ENCODE peak calls at places on chromosomes 4 and X, in eight cellular contexts. Y is ovary, T is A549, R is upper lobe of left lung, S is tibial nerve, K is K562, Z is sigmoid colon, L is transverse colon. N is an unnamed sample.

GRCh38 chr4:53763813-53764597 is 172.7 kb upstream of the LNX1 start:
- DNase-seq in R (peak), Z (no peak), L (no peak), S (no peak), T (no peak), K (no peak), Y (no peak), N (no peak)

GRCh38 chrX:22278375-22278774 is 5.7 kb downstream of the CBLL2 start:
- DNase-seq in R (no peak), Z (no peak), K (no peak), T (peak), S (no peak), L (no peak), Y (no peak), N (no peak)

GRCh38 chrX:39067866-39068265 is 266.6 kb downstream of the MID1IP1 start:
- DNase-seq in R (no peak), L (no peak), S (no peak), K (no peak), T (no peak), Z (no peak), Y (no peak), N (no peak)

GRCh38 chrX:104833401-104833800 is 267.4 kb downstream of the IL1RAPL2 start:
- DNase-seq in Z (no peak), K (no peak), Y (no peak), R (no peak), T (no peak), S (peak), L (no peak), N (no peak)

GRCh38 chr4:8594097-8595038 is 1.8 kb downstream of the CPZ start:
- DNase-seq in R (peak), T (peak), K (peak), L (peak), S (peak), Y (peak), Z (no peak), N (peak)

GRCh38 chr4:139530833-139531427 is 25.1 kb downstream of the SETD7 start:
- DNase-seq in R (no peak), L (peak), Y (peak), T (peak), S (peak), K (peak), Z (no peak), N (peak)

GRCh38 chr4:89765966-89766365 is 71.0 kb downstream of the SNCA start:
- DNase-seq in Z (no peak), T (no peak), Y (peak), K (no peak), S (peak), R (no peak), L (no peak), N (no peak)

GRCh38 chr4:20185103-20185502 is 66.6 kb upstream of the SLIT2 start:
- DNase-seq in Z (no peak), K (no peak), R (no peak), Y (no peak), T (no peak), S (no peak), L (no peak), N (no peak)

GRCh38 chr4:34181891-34182290 is 2062.4 kb downstream of the ARAP2 start:
- DNase-seq in S (no peak), K (no peak), Z (no peak), Y (no peak), L (no peak), T (peak), R (no peak), N (no peak)

GRCh38 chr4:1247811-1248261 is 1.1 kb downstream of the CTBP1 start:
- DNase-seq in K (peak), L (no peak), S (no peak), R (no peak), T (no peak), Y (no peak), Z (peak), N (no peak)

GRCh38 chr4:174539571-174539970 is 17.3 kb upstream of the HPGD start:
- DNase-seq in L (no peak), S (no peak), T (no peak), Z (no peak), K (no peak), Y (no peak), R (no peak), N (no peak)

GRCh38 chr4:33381806-33382205 is 2661.6 kb downstream of the PCDH7 start:
- DNase-seq in Z (no peak), Y (no peak), S (no peak), L (no peak), T (no peak), R (no peak), K (no peak), N (no peak)

GRCh38 chr4:40502936-40503335 is 126.7 kb downstream of the RBM47 start:
- DNase-seq in R (no peak), L (no peak), T (no peak), Y (no peak), S (no peak), Z (no peak), K (no peak), N (no peak)

GRCh38 chrX:63330681-63331080 is 20.5 kb downstream of the SPIN4 start:
- DNase-seq in S (no peak), R (peak), L (no peak), Y (no peak), T (peak), Z (no peak), K (no peak), N (no peak)

GRCh38 chr4:138181288-138181687 is 60.9 kb downstream of the SLC7A11 start:
- DNase-seq in T (no peak), Y (no peak), K (no peak), S (peak), Z (no peak), R (no peak), L (no peak), N (no peak)

GRCh38 chr4:766152-766515 is 59.8 kb downstream of the CPLX1 start:
- DNase-seq in L (no peak), Z (no peak), S (no peak), K (no peak), Y (no peak), R (no peak), T (peak), N (no peak)

GRCh38 chr4:6889101-6889735 is 20.4 kb upstream of the TBC1D14 start:
- DNase-seq in S (no peak), K (no peak), L (no peak), Y (peak), R (peak), T (no peak), Z (peak), N (peak)

GRCh38 chr4:95085118-95085833 is 327.5 kb downstream of the BMPR1B start:
- DNase-seq in K (no peak), L (no peak), Y (no peak), T (peak), R (no peak), Z (no peak), S (no peak), N (no peak)

GRCh38 chr4:123659759-123660158 is 263.2 kb downstream of the SPRY1 start:
- DNase-seq in S (no peak), L (no peak), Z (no peak), Y (no peak), K (no peak), R (no peak), T (peak), N (no peak)

GRCh38 chrX:94831364-94831763 is 1157.4 kb downstream of the FAM133A start:
- DNase-seq in Z (no peak), L (no peak), S (no peak), R (no peak), T (peak), K (no peak), Y (no peak), N (no peak)

GRCh38 chr4:84698962-84699671 is 116.2 kb downstream of the CDS1 start:
- DNase-seq in L (no peak), Y (no peak), S (no peak), K (no peak), Z (no peak), R (no peak), T (no peak), N (no peak)

GRCh38 chrX:35122756-35123155 is 180.2 kb downstream of the FAM47B start:
- DNase-seq in Z (no peak), Y (no peak), T (no peak), K (no peak), S (no peak), L (no peak), R (no peak), N (no peak)

GRCh38 chr4:179695175-179695574 is 2252.9 kb upstream of the AGA start:
- DNase-seq in S (no peak), Y (no peak), Z (no peak), T (no peak), L (no peak), K (no peak), R (no peak), N (no peak)

GRCh38 chr4:151169223-151169622 is 69.8 kb downstream of the RPS3A start:
- DNase-seq in R (no peak), T (no peak), Y (peak), Z (peak), S (peak), L (peak), K (no peak), N (peak)

GRCh38 chr4:156255608-156256007 is 301.9 kb upstream of the CTSO start:
- DNase-seq in R (no peak), T (no peak), K (no peak), L (no peak), Z (no peak), S (no peak), Y (no peak), N (no peak)

GRCh38 chrX:150774798-150775568 is 81.8 kb downstream of the MTMR1 start:
- DNase-seq in R (no peak), S (no peak), Y (no peak), L (no peak), Z (no peak), T (no peak), K (no peak), N (no peak)

GRCh38 chr4:141686146-141686775 is 49.9 kb downstream of the IL15 start:
- DNase-seq in R (no peak), S (no peak), Y (no peak), K (no peak), Z (no peak), L (no peak), T (peak), N (no peak)

GRCh38 chrX:68833855-68834331 is 5.1 kb downstream of the EFNB1 start:
- DNase-seq in K (no peak), T (no peak), S (no peak), Z (peak), Y (peak), R (no peak), L (peak), N (no peak)

GRCh38 chr4:38242822-38243384 is 282.7 kb downstream of the PTTG2 start:
- DNase-seq in Y (no peak), L (no peak), Z (no peak), R (no peak), S (no peak), T (no peak), K (peak), N (no peak)

GRCh38 chrX:23815376-23815775 is 32.4 kb downstream of the SAT1 start:
- DNase-seq in Y (no peak), S (no peak), L (no peak), Z (no peak), R (no peak), K (no peak), T (no peak), N (no peak)

GRCh38 chr4:74660866-74661265 is 133.5 kb downstream of the BTC start:
- DNase-seq in R (no peak), S (no peak), Y (no peak), K (no peak), T (no peak), L (no peak), Z (no peak), N (no peak)

GRCh38 chrX:49977319-49978090 is 55.1 kb downstream of the CLCN5 start:
- DNase-seq in Z (no peak), Y (no peak), K (no peak), S (no peak), R (peak), L (no peak), T (no peak), N (no peak)

GRCh38 chr4:170391066-170391754 is 301.5 kb upstream of the AADAT start:
- DNase-seq in Y (no peak), L (no peak), R (no peak), Z (no peak), T (no peak), K (no peak), S (no peak), N (no peak)

GRCh38 chr4:83114576-83114975 is at the start of gene PLAC8:
- DNase-seq in T (no peak), Y (no peak), Z (no peak), S (no peak), K (no peak), L (peak), R (no peak), N (peak)

GRCh38 chrX:123961268-123962005 is at the start of gene STAG2:
- DNase-seq in L (peak), S (peak), K (peak), Z (peak), R (peak), T (peak), Y (peak), N (peak)
- TF ChIP-seq POLR2A in L (peak), S (no peak), K (peak), Z (peak), R (no peak), T (no peak), Y (peak), N (no peak)

GRCh38 chrX:56763556-56764152 is 34.6 kb downstream of the NBDY start:
- DNase-seq in R (no peak), Y (peak), L (peak), K (no peak), S (no peak), T (no peak), Z (peak), N (peak)
- H3K4me3 ChIP-seq in R (no peak), Y (peak), L (no peak), K (no peak), S (peak), T (no peak), Z (no peak), N (no peak)

GRCh38 chr4:2931765-2932560 is 31.2 kb downstream of the NOP14 start:
- DNase-seq in T (no peak), Y (peak), S (no peak), R (peak), K (no peak), L (peak), Z (peak), N (peak)
- TF ChIP-seq EP300 in T (no peak), Y (no peak), S (peak), R (no peak), K (no peak), L (no peak), Z (no peak), N (no peak)

DNA sequence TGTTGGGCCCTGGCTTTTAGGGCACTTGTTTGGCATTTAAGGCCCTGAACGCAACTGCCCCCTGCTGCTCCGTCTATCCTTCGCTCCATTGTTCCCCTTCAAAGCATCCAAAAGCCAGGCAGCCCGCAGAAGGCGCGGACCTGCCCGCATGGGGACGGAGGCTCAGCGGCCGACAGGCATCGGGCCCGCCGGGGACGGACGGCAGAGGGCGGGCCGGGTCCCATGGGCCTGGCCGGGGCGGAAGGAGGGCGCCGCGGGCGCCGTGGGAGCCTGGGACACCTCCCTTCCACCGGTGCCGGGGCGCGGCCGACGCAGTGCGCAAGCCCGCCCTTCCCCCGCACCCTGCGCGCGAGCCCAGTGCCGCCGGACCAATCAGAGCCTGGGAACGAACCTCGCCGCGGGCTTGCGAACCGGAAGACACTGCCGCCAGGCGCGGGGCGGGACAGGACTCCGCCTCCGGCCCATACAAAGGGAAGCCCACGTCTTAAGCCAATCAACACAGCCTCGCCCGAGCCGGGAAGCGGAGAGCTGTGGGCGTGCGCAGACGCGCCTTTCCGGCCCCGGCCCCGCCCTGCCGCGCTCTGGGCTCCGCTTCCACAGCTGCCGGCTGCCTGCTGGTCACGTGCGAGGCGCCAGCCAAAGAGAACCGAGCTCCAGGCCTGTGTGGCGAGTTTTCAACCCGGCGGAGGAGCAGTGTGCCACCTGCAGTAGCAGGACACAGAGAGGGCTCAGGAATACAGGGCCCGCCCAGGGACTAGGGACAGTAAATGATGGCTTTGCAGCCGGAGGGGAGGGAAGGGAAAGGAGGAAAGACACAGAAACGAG is 2.1 kb upstream of the ARHGAP4 start:
- DNase-seq in R (peak), K (peak), L (peak), S (peak), Z (peak), Y (peak), T (peak), N (peak)
- TF ChIP-seq POLR2A in R (no peak), K (peak), L (peak), S (peak), Z (no peak), Y (peak), T (peak), N (no peak)

DNA sequence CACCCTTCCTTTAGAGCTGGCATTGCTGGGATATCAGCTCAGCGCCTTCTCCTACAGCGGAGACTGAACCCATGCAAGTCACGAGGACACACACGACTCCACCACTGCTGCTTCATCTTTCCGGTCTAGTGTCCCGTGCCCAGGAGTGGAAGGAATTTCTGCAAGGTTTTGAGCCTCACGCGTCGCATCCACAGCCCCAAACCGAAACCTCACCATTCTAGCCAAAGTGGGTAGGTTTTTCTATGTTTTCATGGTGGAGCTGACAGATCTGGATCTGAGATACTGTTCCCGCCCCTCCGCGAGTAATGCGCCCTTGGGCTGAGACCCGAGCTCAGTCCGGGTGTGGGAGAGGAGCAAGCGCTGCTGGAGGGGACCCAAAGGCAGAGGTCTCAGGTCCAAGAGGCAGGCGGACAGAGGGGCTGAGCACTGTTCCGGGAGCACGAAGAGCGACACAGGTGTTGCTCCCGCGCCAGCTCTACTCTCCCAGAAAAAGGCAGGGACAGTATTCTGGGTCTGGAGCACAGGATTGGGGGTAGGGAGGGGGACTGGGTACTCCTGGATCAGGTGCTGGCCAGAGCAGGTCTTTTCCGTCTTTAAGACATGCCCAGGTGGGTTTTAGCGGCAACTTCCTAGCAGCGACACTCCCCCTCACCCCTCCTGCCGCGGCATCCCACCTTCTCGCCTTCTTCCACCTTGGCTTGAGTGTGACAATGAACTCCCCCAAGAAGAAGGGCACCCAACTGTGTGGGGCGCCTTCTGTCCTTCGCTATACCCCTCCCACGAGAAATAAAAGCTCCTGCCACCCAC is 1.9 kb downstream of the EPHA5 start:
- DNase-seq in T (no peak), L (no peak), R (no peak), S (peak), Y (peak), K (no peak), Z (peak), N (peak)
- H3K4me3 ChIP-seq in T (peak), L (no peak), R (peak), S (peak), Y (peak), K (no peak), Z (peak), N (peak)